ENCODE peak calls at places on chromosome 4, in five cellular contexts. G, R, A, E and M are unnamed samples. For H3K4me1, the result is how much of the 10 kb centered on the place peaks cover.

GRCh38 chr4:28287837-28288236 is 1427.2 kb downstream of the STIM2 start:
- DNase-seq in G (no peak), R (no peak), E (no peak), A (no peak), M (peak)

GRCh38 chr4:186695392-186695791 is 28.3 kb downstream of the FAT1 start:
- DNase-seq in R (no peak), A (no peak), G (no peak), E (no peak), M (no peak)

GRCh38 chr4:8919651-8920288 is 48.1 kb upstream of the HMX1 start:
- DNase-seq in G (no peak), R (no peak), A (no peak), E (no peak), M (no peak)

GRCh38 chr4:13511101-13511500 is 27.0 kb upstream of the RAB28 start:
- DNase-seq in E (no peak), R (no peak), A (no peak), G (no peak), M (no peak)

GRCh38 chr4:14176613-14177012 is 549.1 kb upstream of the BOD1L1 start:
- DNase-seq in R (no peak), G (no peak), E (no peak), A (no peak), M (no peak)

GRCh38 chr4:102137217-102137616 is 208.1 kb downstream of the SLC39A8 start:
- DNase-seq in E (no peak), A (no peak), G (no peak), R (no peak), M (no peak)

GRCh38 chr4:153668647-153669046 is 15.4 kb upstream of the TLR2 start:
- DNase-seq in G (no peak), E (no peak), A (no peak), R (no peak), M (no peak)

GRCh38 chr4:88137112-88137511 is 21.3 kb downstream of the ABCG2 start:
- DNase-seq in A (no peak), G (no peak), E (no peak), R (no peak), M (no peak)

GRCh38 chr4:157052429-157053040 is 23.4 kb upstream of the GLRB start:
- DNase-seq in R (no peak), E (no peak), G (no peak), A (no peak), M (no peak)

GRCh38 chr4:61202638-61203495 is 2.7 kb downstream of the ADGRL3 start:
- DNase-seq in A (peak), R (no peak), E (no peak), G (peak), M (peak)

GRCh38 chr4:48138936-48139335 is 4.9 kb upstream of the TXK start:
- DNase-seq in E (no peak), A (no peak), R (no peak), G (no peak), M (no peak)

GRCh38 chr4:93710847-93711430 is 117.6 kb upstream of the ATOH1 start:
- DNase-seq in R (no peak), E (no peak), A (no peak), G (no peak), M (no peak)

GRCh38 chr4:7144374-7145290 is 47.7 kb upstream of the SORCS2 start:
- DNase-seq in G (no peak), E (no peak), R (no peak), A (no peak), M (no peak)

GRCh38 chr4:48905363-48906015 is 1.1 kb downstream of the OCIAD2 start:
- DNase-seq in A (no peak), G (no peak), R (no peak), E (peak), M (no peak)

GRCh38 chr4:8414377-8414776 is 26.1 kb downstream of the ACOX3 start:
- DNase-seq in G (no peak), A (no peak), E (no peak), R (no peak), M (no peak)

DNA sequence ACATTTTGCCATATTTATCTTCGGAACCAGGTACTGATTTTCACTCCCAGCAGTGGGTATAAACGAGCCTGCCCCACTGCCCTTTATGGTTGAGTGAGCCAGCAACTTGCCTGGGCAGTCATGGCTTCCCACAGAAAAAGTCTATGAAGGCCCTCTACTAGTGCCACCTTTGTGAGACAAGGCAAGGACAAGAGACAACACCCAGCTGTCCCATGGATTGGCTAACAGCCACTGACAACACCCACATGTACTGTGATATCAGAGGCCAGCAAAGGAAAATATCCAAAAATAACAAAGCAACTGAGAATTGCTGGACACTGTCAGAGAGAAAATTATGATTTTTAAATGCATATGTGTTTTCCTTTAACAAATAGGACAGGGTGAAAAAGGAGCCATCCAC is 248.4 kb upstream of the TTC29 start:
- DNase-seq in R (no peak), E (no peak), A (no peak), G (no peak), M (no peak)
- H3K4me3 ChIP-seq in R (no peak), E (no peak), A (no peak), G (no peak), M (no peak)

GRCh38 chr4:151318310-151319006 is 6.9 kb downstream of the SH3D19 start:
- DNase-seq in G (no peak), E (no peak), R (no peak), A (no peak), M (no peak)

GRCh38 chr4:151313306-151314028 is 11.9 kb downstream of the SH3D19 start:
- DNase-seq in E (no peak), R (no peak), G (no peak), A (no peak), M (no peak)

GRCh38 chr4:151314509-151314908 is 10.9 kb downstream of the SH3D19 start:
- DNase-seq in A (no peak), E (no peak), G (no peak), R (no peak), M (no peak)

GRCh38 chr4:151316645-151317044 is 8.8 kb downstream of the SH3D19 start:
- DNase-seq in R (no peak), E (peak), G (no peak), A (no peak), M (no peak)

DNA sequence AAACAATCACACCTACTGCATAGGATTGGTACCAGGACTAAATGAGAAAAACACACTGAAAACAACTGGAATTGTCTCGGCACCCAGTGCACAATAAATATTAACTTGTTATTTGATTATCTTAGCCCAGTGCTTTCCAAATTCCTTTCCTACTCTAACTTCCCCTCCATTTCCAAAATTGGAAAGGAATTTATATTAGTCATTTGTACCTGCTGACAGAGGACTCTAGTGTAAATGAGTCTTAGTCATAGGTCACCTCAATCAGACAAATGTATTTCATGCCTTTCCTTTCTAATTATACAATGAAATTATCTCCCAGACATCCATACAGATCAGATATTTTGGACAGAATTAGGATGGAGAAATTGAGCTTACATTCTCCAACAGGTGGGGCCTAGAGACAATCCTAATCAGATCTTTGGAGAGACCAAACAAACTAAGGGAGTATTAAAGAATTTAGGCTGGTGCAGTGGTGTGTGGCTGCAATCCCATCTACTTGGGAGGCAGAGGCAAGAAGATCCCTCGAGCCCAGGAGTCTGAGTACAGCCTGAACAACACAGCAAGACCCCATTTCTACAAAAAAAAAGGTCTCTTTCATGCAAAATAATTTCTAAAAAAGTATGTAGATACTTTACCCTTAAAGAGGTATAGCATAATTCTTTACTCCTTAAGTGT is 10.1 kb downstream of the SH3D19 start:
- DNase-seq in E (no peak), G (no peak), A (no peak), R (peak), M (no peak)
- H3K4me1 ChIP-seq in E (under half), G (half or more), A (under half), R (half or more), M (under half)

DNA sequence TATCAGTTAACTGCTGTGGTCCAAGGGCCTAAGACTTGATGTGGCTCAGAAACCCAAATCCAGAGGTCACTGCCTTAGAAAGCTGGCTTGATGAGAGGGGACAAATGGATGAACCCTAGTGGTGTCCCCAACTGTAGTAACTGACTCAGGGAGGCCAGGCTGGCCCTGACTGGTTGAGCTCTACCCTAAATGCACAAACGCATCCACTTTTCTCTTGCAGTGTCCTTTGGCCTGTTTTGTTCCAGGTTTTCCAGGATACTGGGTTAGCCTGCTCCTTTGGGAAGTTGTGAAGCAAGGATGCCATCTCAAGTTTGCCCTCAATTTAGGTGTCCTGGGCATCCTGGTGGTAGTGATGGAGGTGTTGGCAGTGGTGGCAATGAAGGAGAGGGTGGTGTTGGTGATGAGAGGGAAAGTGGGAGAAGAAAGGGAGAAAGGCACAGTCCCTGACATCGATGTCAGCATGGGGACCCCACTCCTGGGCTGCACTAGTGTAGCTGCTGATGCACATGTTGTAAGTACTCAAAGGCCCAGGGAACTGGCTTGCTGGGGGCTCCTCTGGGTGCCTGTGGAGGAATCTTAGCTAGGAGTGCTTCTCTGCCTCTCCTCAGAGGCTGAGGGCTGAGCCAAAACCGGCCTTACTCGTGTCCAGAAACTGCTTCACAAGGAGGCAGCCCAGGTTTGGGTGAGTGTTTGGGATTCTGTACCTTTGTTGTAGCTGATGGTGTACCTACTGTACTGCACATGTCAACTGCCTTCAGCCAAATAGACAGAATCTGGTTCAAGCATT is 2.9 kb upstream of the HAND2 start:
- DNase-seq in A (no peak), G (no peak), R (no peak), E (no peak), M (no peak)
- H3K4me3 ChIP-seq in A (peak), G (peak), R (no peak), E (no peak), M (no peak)

DNA sequence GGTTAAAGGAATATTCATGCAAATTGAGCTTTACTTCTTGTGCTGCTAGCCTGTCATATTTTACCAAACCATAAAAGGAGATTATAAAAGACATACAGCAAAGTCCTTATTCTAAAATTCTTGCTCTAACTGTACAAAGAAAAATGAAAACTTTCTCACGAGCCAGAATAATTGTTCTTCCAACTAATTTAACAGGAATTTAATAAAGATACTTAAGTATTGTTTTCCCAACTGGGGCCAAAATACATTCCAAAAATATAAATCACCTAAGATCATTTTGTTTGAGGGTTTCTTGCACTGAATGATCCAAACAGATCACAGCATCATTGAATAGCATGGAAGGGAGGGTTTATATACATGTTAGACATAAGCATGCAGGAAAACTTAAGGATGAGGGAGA is 127.1 kb upstream of the PCDH18 start:
- DNase-seq in A (no peak), E (no peak), G (no peak), R (no peak), M (no peak)
- H3K4me1 ChIP-seq in A (under half), E (under half), G (under half), R (under half), M (under half)

GRCh38 chr4:133152330-133152791 is 3.3 kb downstream of the PCDH10 start:
- DNase-seq in G (no peak), R (no peak), A (peak), E (no peak), M (no peak)
- H3K4me3 ChIP-seq in G (peak), R (no peak), A (peak), E (no peak), M (no peak)